ENCODE peak calls at places on chromosomes 4 and X, in five cellular contexts. I is tibial artery; J is pancreas; S is IMR-90; E is CD8-positive, alpha-beta memory T cell. Z is an unnamed sample.

GRCh38 chr4:91035276-91035675 is 908.1 kb downstream of the CCSER1 start:
- DNase-seq in I (no peak), J (no peak), S (no peak), E (no peak), Z (no peak)

GRCh38 chrX:119757979-119758681 is at the start of gene SOWAHD:
- DNase-seq in I (peak; percentile 47), J (peak; percentile 20), S (no peak), E (peak; percentile 21), Z (no peak)

GRCh38 chrX:7233632-7234406 is 85.9 kb upstream of the PUDP start:
- DNase-seq in I (no peak), J (no peak), S (no peak), E (no peak), Z (no peak)

GRCh38 chrX:30713061-30713525 is 59.9 kb downstream of the GK start:
- DNase-seq in I (peak; percentile 45), J (peak; percentile 56), S (peak; percentile 65), E (peak; percentile 11), Z (no peak)

GRCh38 chr4:169791527-169792156 is 33.9 kb upstream of the HPF1 start:
- DNase-seq in I (no peak), J (peak; percentile 51), S (peak; percentile 55), E (no peak), Z (peak; percentile 42)

GRCh38 chr4:2047781-2048581 is 11.1 kb upstream of the NAT8L start:
- DNase-seq in I (peak; percentile 17), J (no peak), S (no peak), E (no peak), Z (peak; percentile 58)

GRCh38 chrX:76148753-76149152 is 24.1 kb upstream of the PBDC1 start:
- DNase-seq in I (no peak), J (peak; percentile 21), S (peak; percentile 33), E (peak; percentile 60), Z (no peak)

GRCh38 chr4:74218201-74218600 is 60.3 kb downstream of the MTHFD2L start:
- DNase-seq in I (no peak), J (no peak), S (no peak), E (no peak), Z (no peak)

GRCh38 chrX:69093960-69094935 is 71.0 kb downstream of the PJA1 start:
- DNase-seq in I (peak; percentile 50), J (peak; percentile 45), S (peak; percentile 60), E (peak; percentile 12), Z (no peak)

GRCh38 chrX:70998402-70999027 is 67.6 kb upstream of the SLC7A3 start:
- DNase-seq in I (peak; percentile 19), J (no peak), S (peak; percentile 47), E (no peak), Z (no peak)

GRCh38 chrX:44003975-44004374 is 30.8 kb upstream of the NDP start:
- DNase-seq in I (no peak), J (no peak), S (peak; percentile 2), E (no peak), Z (no peak)

GRCh38 chr4:88706574-88706973 is 8.9 kb upstream of the NAP1L5 start:
- DNase-seq in I (no peak), J (peak; percentile 57), S (peak; percentile 77), E (no peak), Z (no peak)

GRCh38 chr4:78032446-78032845 is 24.7 kb upstream of the FRAS1 start:
- DNase-seq in I (no peak), J (no peak), S (no peak), E (no peak), Z (no peak)

GRCh38 chr4:122798101-122798500 is 28.5 kb upstream of the FGF2 start:
- DNase-seq in I (peak; percentile 22), J (no peak), S (peak; percentile 94), E (no peak), Z (peak; percentile 87)

GRCh38 chr4:31461425-31461824 is 741.3 kb downstream of the PCDH7 start:
- DNase-seq in I (no peak), J (no peak), S (no peak), E (no peak), Z (peak; percentile 78)

GRCh38 chrX:43592597-43592996 is 63.5 kb upstream of the MAOA start:
- DNase-seq in I (no peak), J (no peak), S (no peak), E (no peak), Z (no peak)

GRCh38 chr4:25654971-25655963 is at the start of gene SLC34A2:
- DNase-seq in I (no peak), J (peak; percentile 59), S (no peak), E (no peak), Z (no peak)

GRCh38 chr4:142721187-142721586 is 124.9 kb downstream of the INPP4B start:
- DNase-seq in I (no peak), J (no peak), S (peak; percentile 10), E (no peak), Z (no peak)

GRCh38 chr4:177450421-177451107 is 8.3 kb upstream of the AGA start:
- DNase-seq in I (no peak), J (no peak), S (peak; percentile 29), E (no peak), Z (no peak)

GRCh38 chr4:73856518-73856917 is 3.4 kb downstream of the PF4V1 start:
- DNase-seq in I (no peak), J (no peak), S (no peak), E (no peak), Z (no peak)

GRCh38 chr4:16034010-16034829 is 49.6 kb downstream of the PROM1 start:
- DNase-seq in I (no peak), J (no peak), S (peak; percentile 47), E (no peak), Z (no peak)

GRCh38 chrX:150352581-150352980 is 10.5 kb upstream of the MAMLD1 start:
- DNase-seq in I (no peak), J (no peak), S (peak; percentile 34), E (no peak), Z (no peak)

GRCh38 chrX:16320765-16321355 is 153.6 kb downstream of the MAGEB17 start:
- DNase-seq in I (no peak), J (no peak), S (peak; percentile 77), E (no peak), Z (no peak)

GRCh38 chrX:1493877-1494510 is 41.3 kb upstream of the ASMTL start:
- DNase-seq in I (no peak), J (no peak), S (no peak), E (peak; percentile 23), Z (no peak)

GRCh38 chr4:1216869-1217294 is 32.0 kb downstream of the CTBP1 start:
- DNase-seq in I (no peak), J (no peak), S (no peak), E (peak; percentile 65), Z (no peak)

GRCh38 chr4:119116925-119117900 is 18.4 kb upstream of the MYOZ2 start:
- DNase-seq in I (no peak), J (no peak), S (no peak), E (no peak), Z (no peak)

GRCh38 chrX:9878141-9878875 is 88.8 kb upstream of the CLDN34 start:
- DNase-seq in I (no peak), J (no peak), S (peak; percentile 65), E (no peak), Z (no peak)

GRCh38 chr4:101211146-101211553 is 136.2 kb downstream of the PPP3CA start:
- DNase-seq in I (no peak), J (no peak), S (peak; percentile 58), E (no peak), Z (no peak)

GRCh38 chr4:78863991-78864390 is 75.2 kb downstream of the PAQR3 start:
- DNase-seq in I (no peak), J (no peak), S (no peak), E (no peak), Z (no peak)

GRCh38 chr4:131426023-131426758 is 1722.9 kb upstream of the PCDH10 start:
- DNase-seq in I (no peak), J (no peak), S (no peak), E (no peak), Z (no peak)

GRCh38 chr4:83114576-83114975 is at the start of gene PLAC8:
- DNase-seq in I (no peak), J (no peak), S (no peak), E (peak; percentile 77), Z (no peak)

GRCh38 chr4:10032625-10033024 is 11.3 kb upstream of the SLC2A9 start:
- DNase-seq in I (no peak), J (no peak), S (peak; percentile 75), E (no peak), Z (no peak)

GRCh38 chr4:101871962-101872676 is 81.6 kb downstream of the BANK1 start:
- DNase-seq in I (no peak), J (no peak), S (no peak), E (no peak), Z (no peak)

GRCh38 chr4:54669831-54670230 is 12.1 kb downstream of the KIT start:
- DNase-seq in I (no peak), J (no peak), S (no peak), E (no peak), Z (no peak)

GRCh38 chr4:76740192-76740591 is 157.8 kb downstream of the SOWAHB start:
- DNase-seq in I (no peak), J (no peak), S (no peak), E (no peak), Z (no peak)
- H3K4me1 ChIP-seq in I (peaks cover 99% of the 10 kb centered on the region), J (no peaks in the 10 kb centered on the region), S (peaks cover 38% of the 10 kb centered on the region), E (no peaks in the 10 kb centered on the region), Z (peaks cover 11% of the 10 kb centered on the region)

DNA sequence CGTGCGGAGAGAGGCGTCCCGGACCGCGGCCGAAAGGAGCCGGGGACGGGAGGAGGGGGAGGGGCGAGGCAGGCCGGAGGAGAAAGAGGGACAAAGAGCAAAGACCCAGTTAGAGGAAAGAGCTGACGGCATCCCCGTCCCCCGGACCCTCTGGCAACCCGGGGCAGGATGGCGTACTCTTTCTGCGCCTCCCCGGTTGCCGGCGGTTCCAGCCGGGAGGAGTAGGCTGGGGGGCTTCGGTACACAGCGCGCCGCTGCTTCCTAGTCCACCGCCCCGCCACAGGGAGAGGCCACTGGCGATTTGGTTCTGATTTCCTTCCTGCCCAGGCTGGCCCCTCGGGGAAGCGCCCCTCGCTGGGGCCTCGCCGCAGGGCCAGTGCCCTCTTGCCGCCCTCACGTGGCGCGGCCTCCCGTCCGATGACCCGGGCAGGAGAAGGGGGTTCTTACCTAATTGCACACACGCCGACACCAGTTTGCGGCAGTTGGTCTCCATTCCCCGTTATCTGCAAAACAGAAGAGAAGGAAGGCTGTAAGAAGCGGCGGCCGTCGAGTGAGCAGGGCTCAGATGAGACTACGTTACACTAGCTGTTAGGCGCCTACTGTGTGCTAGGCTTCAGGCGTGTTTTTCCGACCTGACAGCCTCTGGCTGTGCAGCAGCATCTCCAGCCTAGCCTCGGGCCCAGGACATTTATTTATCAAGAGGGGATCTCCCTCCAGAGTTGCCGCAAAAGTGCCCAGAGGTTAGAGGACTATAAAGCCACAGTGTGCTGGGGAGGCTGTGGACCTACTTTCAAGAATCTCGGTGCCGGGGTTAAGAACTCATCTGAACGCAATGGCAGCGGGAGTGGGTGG is 9.9 kb upstream of the PITX2 start:
- DNase-seq in I (no peak), J (no peak), S (no peak), E (no peak), Z (no peak)
- H3K4me3 ChIP-seq in I (peak overlapping the region; percentile 45), J (peak overlapping the region; percentile 26), S (no peak overlapping the region), E (no peak overlapping the region), Z (peak overlapping the region; percentile 6)

GRCh38 chrX:107205770-107206696 is at the start of the genes DNAAF6 and NUP62CL:
- DNase-seq in I (peak; percentile 24), J (peak; percentile 83), S (no peak), E (peak; percentile 63), Z (peak; percentile 65)
- H3K27ac ChIP-seq in I (no peak within 1 kb of the TSS), J (no peak within 1 kb of the TSS), S (no peak within 1 kb of the TSS), E (peak within 1 kb of the TSS; percentile 51), Z (no peak within 1 kb of the TSS)

DNA sequence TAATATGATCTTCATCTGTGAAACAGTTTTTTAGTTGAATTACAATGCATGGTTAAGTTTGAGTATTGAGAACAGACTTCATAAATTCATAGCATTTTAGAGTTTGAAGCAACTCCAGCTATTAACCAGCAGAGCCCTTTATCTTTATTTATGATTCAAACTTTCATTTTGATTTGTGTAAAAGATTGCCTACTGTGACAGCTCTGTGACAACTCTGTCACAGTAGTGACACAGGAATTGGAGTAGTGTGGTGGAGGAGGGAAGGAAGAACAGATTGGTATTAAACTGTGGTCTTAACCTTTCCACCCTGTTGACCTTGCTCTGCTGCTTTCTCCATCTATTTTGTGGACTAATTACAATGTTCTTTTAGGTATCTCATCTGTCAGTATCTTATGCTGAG is 86.5 kb downstream of the PDLIM5 start:
- DNase-seq in I (no peak), J (no peak), S (no peak), E (no peak), Z (no peak)
- H3K4me1 ChIP-seq in I (peaks cover 85% of the 10 kb centered on the region), J (peaks cover 15% of the 10 kb centered on the region), S (peaks cover 5% of the 10 kb centered on the region), E (no peaks in the 10 kb centered on the region), Z (peaks cover 50% of the 10 kb centered on the region)

Z was measured in RWPE2.